ENCODE peak calls at places on chromosomes 3 and 15, in seven cellular contexts. Y is AML-193; B is activated CD8-positive, alpha-beta T cell treated with anti-CD3 and anti-CD28 coated beads for 36 hours; K is activated T-helper 9 cell treated with anti-CD3 and anti-CD28 coated beads, Interleukin-2, amount 50 U/mL, for 16 hours; I is type B pancreatic cell; D is stimulated activated CD8-positive, alpha-beta memory T cell treated with anti-CD3 and anti-CD28 coated beads, Interleukin-2, amount 100 ng/mL, for 1 hour; M is stimulated activated CD4-positive, alpha-beta T cell treated with anti-CD3 and anti-CD28 coated beads, Interleukin-4, amount 100 ng/mL, for 48 hours. S is an unnamed sample.

GRCh38 chr3:150545419-150546225 is 674 bp downstream of the SERP1 start:
- DNase-seq in K (no peak), Y (peak; percentile 72), B (peak; percentile 63), I (peak; percentile 75), M (peak; percentile 25), D (no peak), S (peak; percentile 22)

GRCh38 chr3:67104388-67104787 is 106.3 kb downstream of the KBTBD8 start:
- DNase-seq in K (no peak), D (no peak), Y (no peak), I (no peak), M (no peak), B (no peak), S (no peak)

GRCh38 chr3:16130066-16130465 is 44.4 kb upstream of the GALNT15 start:
- DNase-seq in D (no peak), I (no peak), K (no peak), Y (no peak), B (no peak), M (no peak), S (no peak)

GRCh38 chr15:81293728-81294500 is 30.0 kb downstream of the STARD5 start:
- DNase-seq in K (peak; percentile 60), M (peak; percentile 61), D (peak; percentile 41), I (no peak), B (peak; percentile 92), Y (peak; percentile 75), S (no peak)

GRCh38 chr3:185176756-185177359 is 24.0 kb upstream of the C3orf70 start:
- DNase-seq in D (no peak), B (peak; percentile 38), Y (peak; percentile 48), K (no peak), M (peak; percentile 9), I (no peak), S (no peak)

GRCh38 chr15:53522878-53523455 is 236.5 kb downstream of the WDR72 start:
- DNase-seq in K (no peak), B (no peak), Y (no peak), D (no peak), I (no peak), M (no peak), S (no peak)

GRCh38 chr3:101850327-101851048 is 1.2 kb downstream of the NFKBIZ start:
- DNase-seq in D (no peak), Y (peak; percentile 63), K (peak; percentile 23), B (peak; percentile 83), M (peak; percentile 34), I (no peak), S (no peak)

GRCh38 chr15:64456634-64457108 is 3.7 kb upstream of the ZNF609 start:
- DNase-seq in Y (peak; percentile 21), B (no peak), K (no peak), M (no peak), I (no peak), D (no peak), S (no peak)

GRCh38 chr3:77795013-77795412 is 755.1 kb downstream of the ROBO2 start:
- DNase-seq in Y (no peak), D (no peak), M (no peak), I (no peak), B (no peak), K (no peak), S (no peak)

GRCh38 chr3:186935133-186935532 is 4.8 kb downstream of the ST6GAL1 start:
- DNase-seq in K (no peak), D (no peak), M (no peak), Y (no peak), I (no peak), B (no peak), S (no peak)

GRCh38 chr3:191328383-191328962 is 721 bp upstream of the CCDC50 start:
- DNase-seq in B (no peak), K (no peak), Y (no peak), I (no peak), D (no peak), M (no peak), S (no peak)

S was measured in GM12892.